ENCODE peak calls at places on chromosome 5, in four cellular contexts. W is astrocyte of the spinal cord, J is RWPE1, C is ACHN. D is an unnamed sample.

GRCh38 chr5:136246122-136246521 is 53.2 kb upstream of the SMIM32 start:
- DNase-seq in W (no peak), J (no peak), C (peak), D (no peak)

GRCh38 chr5:93150311-93151012 is 430.6 kb downstream of the NR2F1-AS1 start:
- DNase-seq in W (no peak), J (no peak), C (no peak), D (no peak)

GRCh38 chr5:128532776-128533175 is 5.3 kb downstream of the FBN2 start:
- DNase-seq in C (no peak), W (no peak), J (no peak), D (no peak)

GRCh38 chr5:33223563-33224305 is 217.0 kb upstream of the TARS1 start:
- DNase-seq in W (no peak), J (no peak), C (no peak), D (no peak)

GRCh38 chr5:36398137-36398536 is 96.4 kb upstream of the RANBP3L start:
- DNase-seq in J (peak), C (peak), W (peak), D (peak)

GRCh38 chr5:151781201-151781600 is 9.4 kb downstream of the G3BP1 start:
- DNase-seq in C (no peak), W (no peak), J (no peak), D (no peak)

GRCh38 chr5:170638454-170639220 is 134.8 kb downstream of the KCNIP1 start:
- DNase-seq in J (peak), W (peak), C (peak), D (peak)

GRCh38 chr5:90563161-90563560 is 4.6 kb downstream of the ADGRV1 start:
- DNase-seq in J (no peak), W (no peak), C (no peak), D (no peak)

GRCh38 chr5:149175346-149176113 is 34.2 kb downstream of the ABLIM3 start:
- DNase-seq in W (no peak), J (no peak), C (no peak), D (no peak)

GRCh38 chr5:146962801-146963355 is 84.3 kb upstream of the PPP2R2B start:
- DNase-seq in C (no peak), W (peak), J (peak), D (peak)

GRCh38 chr5:94745786-94746730 is 127.6 kb downstream of the SLF1 start:
- DNase-seq in W (no peak), C (no peak), J (peak), D (no peak)

GRCh38 chr5:141186897-141187512 is at the start of gene PCDHB9:
- DNase-seq in C (no peak), W (no peak), J (no peak), D (peak)

GRCh38 chr5:179377421-179378115 is 32.3 kb upstream of the ADAMTS2 start:
- DNase-seq in C (no peak), W (no peak), J (no peak), D (no peak)

GRCh38 chr5:113005454-113005853 is 28.9 kb downstream of the DCP2 start:
- DNase-seq in J (no peak), W (peak), C (no peak), D (no peak)

GRCh38 chr5:172545291-172545761 is 91.0 kb upstream of the SH3PXD2B start:
- DNase-seq in J (no peak), W (no peak), C (no peak), D (no peak)

GRCh38 chr5:57768771-57769170 is 286.2 kb upstream of the ACTBL2 start:
- DNase-seq in W (no peak), C (no peak), J (no peak), D (no peak)

GRCh38 chr5:141234109-141234508 is 11.0 kb downstream of the PCDHB14 start:
- DNase-seq in C (no peak), J (no peak), W (no peak), D (no peak)

GRCh38 chr5:169762338-169763095 is 125.4 kb downstream of the DOCK2 start:
- DNase-seq in J (peak), W (peak), C (peak), D (no peak)

GRCh38 chr5:149757186-149757950 is 27.3 kb downstream of the PPARGC1B start:
- DNase-seq in W (no peak), C (no peak), J (peak), D (no peak)

GRCh38 chr5:150801117-150801927 is 22.8 kb downstream of the SMIM3 start:
- DNase-seq in J (peak), C (peak), W (peak), D (peak)

GRCh38 chr5:33901176-33901575 is 9.4 kb upstream of the ADAMTS12 start:
- DNase-seq in C (no peak), W (no peak), J (no peak), D (no peak)

GRCh38 chr5:139600336-139600949 is 39.3 kb downstream of the UBE2D2 start:
- DNase-seq in C (peak), W (peak), J (peak), D (no peak)

GRCh38 chr5:452856-453710 is 10.1 kb downstream of the EXOC3 start:
- DNase-seq in W (no peak), J (no peak), C (no peak), D (no peak)

GRCh38 chr5:112232651-112233050 is 186.4 kb downstream of the EPB41L4A start:
- DNase-seq in W (no peak), C (no peak), J (no peak), D (no peak)

GRCh38 chr5:633521-633955 is 21.4 kb downstream of the CEP72 start:
- DNase-seq in J (no peak), W (peak), C (no peak), D (peak)

GRCh38 chr5:177444106-177445051 is 2.2 kb upstream of the PRR7 start:
- DNase-seq in W (no peak), J (no peak), C (no peak), D (no peak)

GRCh38 chr5:80191991-80192398 is 63.9 kb downstream of the SERINC5 start:
- DNase-seq in J (no peak), C (no peak), W (no peak), D (peak)

GRCh38 chr5:6847896-6848295 is 134.7 kb downstream of the TENT4A start:
- DNase-seq in W (no peak), C (no peak), J (no peak), D (no peak)

GRCh38 chr5:180284161-180284560 is 7.7 kb downstream of the MAPK9 start:
- DNase-seq in C (no peak), W (no peak), J (no peak), D (no peak)

D was measured in SW480.